ENCODE peak calls at places on chromosomes 12 and 14, in eight cellular contexts. V is upper lobe of left lung, R is brain microvascular endothelial cell, X is breast epithelium, H is endothelial cell of umbilical vein, D is neuronal stem cell, T is HCT116, W is ovary. J is an unnamed sample. For H3K36me3, the result is how much of the 10 kb centered on the place peaks cover.

GRCh38 chr12:106223485-106224391 is 24.1 kb downstream of the CKAP4 start:
- DNase-seq in D (peak), W (peak), V (no peak), T (peak), H (peak), X (peak), R (peak), J (peak)

GRCh38 chr14:36512585-36513003 is 7.4 kb downstream of the NKX2-1 start:
- DNase-seq in R (no peak), D (no peak), T (no peak), V (no peak), X (no peak), W (no peak), H (no peak), J (no peak)

GRCh38 chr12:51517316-51517715 is 73.7 kb upstream of the SCN8A start:
- DNase-seq in V (no peak), H (no peak), X (no peak), T (no peak), W (no peak), D (no peak), R (no peak), J (no peak)

GRCh38 chr12:4107436-4107878 is 166.1 kb upstream of the CCND2 start:
- DNase-seq in H (peak), V (no peak), R (peak), T (peak), W (no peak), D (no peak), X (no peak), J (peak)

GRCh38 chr12:87160848-87161601 is 868.2 kb downstream of the C12orf50 start:
- DNase-seq in T (no peak), W (no peak), V (no peak), X (no peak), D (no peak), R (no peak), H (no peak), J (no peak)

GRCh38 chr12:7061138-7061537 is 620 bp downstream of the C1S start:
- DNase-seq in H (no peak), W (no peak), R (no peak), X (no peak), D (no peak), T (no peak), V (no peak), J (no peak)

GRCh38 chr12:46452776-46453175 is 80.2 kb upstream of the SLC38A2 start:
- DNase-seq in X (no peak), V (no peak), W (no peak), H (no peak), D (no peak), T (no peak), R (no peak), J (no peak)

GRCh38 chr12:125312471-125312870 is 247.2 kb downstream of the AACS start:
- DNase-seq in W (no peak), T (no peak), H (no peak), V (no peak), D (no peak), R (no peak), X (no peak), J (no peak)

GRCh38 chr14:105154476-105154871 is 14.1 kb downstream of the JAG2 start:
- DNase-seq in W (no peak), T (no peak), D (no peak), X (no peak), H (no peak), V (peak), R (no peak), J (no peak)

GRCh38 chr14:64337901-64338615 is 43.9 kb upstream of the ESR2 start:
- DNase-seq in T (no peak), R (peak), H (peak), V (peak), W (no peak), X (no peak), D (peak), J (peak)

GRCh38 chr12:26156201-26156871 is 31.5 kb upstream of the BHLHE41 start:
- DNase-seq in R (no peak), T (no peak), H (no peak), D (no peak), V (no peak), W (no peak), X (no peak), J (no peak)

GRCh38 chr12:71756054-71756675 is 1.5 kb downstream of the RAB21 start:
- DNase-seq in R (no peak), V (no peak), T (no peak), D (no peak), X (no peak), H (peak), W (no peak), J (no peak)

GRCh38 chr14:87343641-87344040 is 649.3 kb downstream of the GALC start:
- DNase-seq in R (no peak), X (no peak), W (no peak), H (no peak), V (no peak), D (no peak), T (no peak), J (no peak)

GRCh38 chr14:49966971-49967630 is 74.2 kb downstream of the ARF6 start:
- DNase-seq in H (no peak), W (no peak), R (no peak), V (no peak), X (no peak), T (no peak), D (no peak), J (no peak)

GRCh38 chr12:128573907-128574306 is 249.9 kb downstream of the SLC15A4 start:
- DNase-seq in D (no peak), T (no peak), X (no peak), V (no peak), W (no peak), R (no peak), H (no peak), J (no peak)

GRCh38 chr12:31868980-31869379 is 90.2 kb upstream of the RESF1 start:
- DNase-seq in X (no peak), V (no peak), H (peak), R (no peak), T (no peak), W (peak), D (no peak), J (no peak)

GRCh38 chr12:27193106-27193505 is 51.0 kb upstream of the STK38L start:
- DNase-seq in W (no peak), V (no peak), T (no peak), R (no peak), H (no peak), X (no peak), D (no peak), J (no peak)

GRCh38 chr12:119036878-119037493 is 55.6 kb downstream of the SRRM4 start:
- DNase-seq in H (no peak), D (peak), W (no peak), X (no peak), T (no peak), V (no peak), R (peak), J (no peak)

GRCh38 chr14:51248041-51248987 is 8.3 kb downstream of the TMX1 start:
- DNase-seq in T (no peak), X (no peak), W (no peak), H (no peak), V (no peak), R (no peak), D (no peak), J (no peak)
- H3K36me3 ChIP-seq in T (under half), X (under half), W (under half), H (under half), V (under half), R (under half), D (under half), J (under half)

GRCh38 chr14:102964152-102964730 is 41.8 kb downstream of the AMN start:
- DNase-seq in H (no peak), W (no peak), V (peak), R (no peak), X (no peak), D (no peak), T (no peak), J (no peak)
- H3K36me3 ChIP-seq in H (under half), W (under half), V (half or more), R (half or more), X (under half), D (under half), T (under half), J (half or more)

DNA sequence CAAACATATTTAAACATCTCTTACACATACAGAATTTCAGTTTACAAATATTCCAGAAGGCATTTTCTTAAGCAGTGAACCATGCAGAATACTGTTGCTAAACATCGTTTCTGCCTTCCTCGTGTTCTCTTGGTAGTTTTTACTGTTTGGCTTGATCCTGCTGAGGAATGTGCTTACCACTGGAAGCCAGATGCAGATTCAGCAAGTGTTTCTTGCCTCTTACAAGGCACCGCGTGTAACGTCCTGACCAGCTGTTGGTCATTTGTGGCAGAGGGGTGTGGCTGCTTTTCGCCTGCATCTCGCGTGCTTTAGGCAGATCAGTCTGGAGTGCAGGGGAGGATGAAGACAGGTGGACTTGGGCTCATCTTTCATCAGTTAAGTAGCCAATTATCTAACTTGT is 12.4 kb downstream of the EIF2B1 start:
- DNase-seq in V (no peak), W (no peak), X (no peak), D (no peak), R (no peak), T (no peak), H (no peak), J (no peak)
- H3K36me3 ChIP-seq in V (half or more), W (under half), X (under half), D (under half), R (half or more), T (half or more), H (under half), J (half or more)

GRCh38 chr14:21090940-21091663 is 7.4 kb downstream of the ZNF219 start:
- DNase-seq in T (no peak), W (no peak), V (peak), H (no peak), D (no peak), X (no peak), R (no peak), J (no peak)
- H3K36me3 ChIP-seq in T (under half), W (under half), V (under half), H (under half), D (under half), X (under half), R (under half), J (half or more)

DNA sequence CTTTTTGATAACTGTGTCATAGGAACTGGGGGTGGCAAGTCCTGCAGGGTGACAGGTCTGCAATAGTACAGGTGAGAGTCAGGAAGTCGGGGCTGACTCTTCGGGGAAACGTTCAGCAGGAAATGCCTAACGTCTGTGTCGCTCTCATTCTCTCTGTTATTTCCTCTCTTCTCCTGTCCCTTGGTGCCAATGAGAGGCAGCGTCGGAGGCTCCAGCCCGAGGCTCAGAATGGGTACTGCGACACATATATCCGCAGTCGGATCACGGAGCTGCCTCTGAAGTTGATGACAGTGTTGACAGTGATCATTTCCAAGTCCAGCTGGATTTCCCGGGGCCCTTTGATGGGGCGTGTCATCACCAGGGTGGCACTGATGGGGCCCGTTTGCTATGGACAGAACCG is 2.7 kb upstream of the TC2N start:
- DNase-seq in T (no peak), X (no peak), D (no peak), R (no peak), W (no peak), V (no peak), H (no peak), J (no peak)
- H3K36me3 ChIP-seq in T (under half), X (under half), D (under half), R (under half), W (under half), V (under half), H (under half), J (under half)

DNA sequence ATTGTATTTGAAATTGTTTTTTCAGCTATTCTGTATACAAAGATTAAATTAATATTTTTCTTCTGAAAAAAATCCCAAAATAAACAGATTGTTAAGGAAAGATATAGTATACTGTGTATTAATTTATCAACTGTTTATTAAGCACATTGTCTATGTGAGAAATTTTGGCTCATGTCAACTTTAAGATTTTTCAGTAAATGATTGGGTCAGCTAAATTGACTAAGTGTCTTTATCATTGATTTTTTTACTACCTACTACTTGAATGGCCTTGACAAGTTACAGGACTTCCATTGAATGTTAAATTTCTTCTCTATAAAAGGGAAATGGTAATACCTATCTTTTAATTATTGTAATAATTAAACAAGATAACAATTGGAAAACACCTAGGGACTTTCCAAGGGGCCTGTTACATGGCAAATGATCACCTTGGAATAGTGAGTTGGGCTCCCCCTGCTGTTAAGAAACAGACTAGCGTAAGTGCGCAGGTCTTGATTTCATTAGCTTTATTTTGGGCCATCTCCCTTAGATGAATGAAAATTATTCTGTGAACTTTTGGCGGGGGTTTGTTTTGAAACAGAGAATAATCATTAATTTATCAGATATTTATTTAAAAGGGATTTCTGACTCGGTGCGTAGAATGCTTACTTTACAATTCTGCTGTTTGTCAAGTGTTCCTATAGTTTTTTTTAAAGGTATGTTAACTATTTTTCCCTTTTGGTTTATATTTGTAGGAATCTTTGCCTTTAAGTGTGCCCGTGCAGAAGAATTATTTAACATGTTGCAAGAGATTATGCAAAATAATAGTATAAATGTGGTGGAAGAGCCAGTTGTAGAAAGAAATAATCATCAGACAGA is 14.5 kb upstream of the CCT2 start:
- DNase-seq in V (no peak), H (peak), X (no peak), W (peak), D (peak), T (peak), R (peak), J (peak)
- H3K36me3 ChIP-seq in V (under half), H (under half), X (under half), W (under half), D (under half), T (under half), R (under half), J (under half)

DNA sequence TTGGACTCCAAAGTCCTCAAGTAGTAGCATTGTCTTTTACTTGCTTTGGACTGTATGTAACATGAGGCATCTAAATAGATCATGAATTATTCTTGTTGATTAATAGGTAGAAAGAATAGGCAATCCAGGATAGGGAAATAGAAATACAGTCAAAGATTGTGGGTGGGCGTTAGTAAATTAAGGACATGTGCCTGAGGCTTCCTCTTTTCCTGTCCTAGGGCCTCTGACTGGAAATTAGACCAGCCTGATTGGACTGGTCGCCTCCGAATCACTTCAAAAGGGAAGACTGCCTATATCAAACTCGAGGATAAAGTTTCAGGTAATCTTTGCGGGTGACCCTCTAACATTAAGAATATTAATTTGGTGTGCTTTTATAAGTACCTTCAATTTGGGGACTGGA is 7.6 kb downstream of the NECAP1 start:
- DNase-seq in V (no peak), R (no peak), T (no peak), H (no peak), W (no peak), D (no peak), X (no peak), J (no peak)
- H3K36me3 ChIP-seq in V (under half), R (under half), T (under half), H (under half), W (under half), D (under half), X (under half), J (half or more)

DNA sequence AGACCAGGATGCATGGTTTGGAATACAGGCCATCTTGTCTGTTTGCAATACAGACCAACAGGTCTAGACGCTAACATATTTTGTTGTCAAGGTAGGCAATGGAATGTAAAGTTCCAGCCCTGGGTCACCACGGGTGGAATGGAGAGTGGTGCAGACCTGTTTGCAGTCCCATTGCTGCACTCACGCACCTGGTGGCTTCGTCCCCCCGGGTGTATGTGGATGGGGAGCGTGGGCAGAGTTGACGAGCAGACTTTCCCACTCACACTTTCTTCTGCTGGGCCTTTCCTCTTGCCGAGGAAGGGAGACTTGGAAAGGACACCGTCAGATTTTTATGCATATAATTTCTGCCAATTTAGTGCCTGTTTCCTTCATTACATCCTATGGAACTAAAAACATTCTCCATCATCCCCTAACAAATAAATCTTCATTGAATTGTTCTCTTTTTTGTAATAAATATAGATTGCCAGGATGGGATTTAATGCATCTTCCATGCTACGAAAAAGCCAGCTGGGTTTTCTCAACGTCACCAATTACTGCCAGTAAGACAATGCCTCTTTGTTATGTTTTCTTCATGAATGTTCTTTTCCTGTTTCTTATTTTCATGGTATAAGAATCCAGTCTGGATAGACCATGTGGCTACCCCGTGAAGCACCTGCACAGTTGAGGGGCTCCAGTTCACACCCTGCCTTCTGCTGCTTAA is 15.2 kb downstream of the DCAF4 start:
- DNase-seq in W (no peak), R (no peak), D (no peak), H (no peak), V (no peak), X (no peak), T (no peak), J (no peak)
- H3K36me3 ChIP-seq in W (under half), R (under half), D (under half), H (under half), V (under half), X (under half), T (under half), J (half or more)

GRCh38 chr12:126915309-126915708 is 1351.7 kb upstream of the TMEM132C start:
- DNase-seq in T (no peak), D (no peak), H (no peak), R (no peak), V (no peak), X (no peak), W (no peak), J (no peak)

GRCh38 chr12:126910570-126910969 is 1356.4 kb upstream of the TMEM132C start:
- DNase-seq in X (no peak), W (no peak), R (no peak), V (no peak), H (no peak), T (no peak), D (no peak), J (no peak)

GRCh38 chr12:126912111-126912510 is 1354.9 kb upstream of the TMEM132C start:
- DNase-seq in D (no peak), T (no peak), H (no peak), R (no peak), V (no peak), W (no peak), X (no peak), J (no peak)

GRCh38 chr12:126908765-126909142 is 1358.2 kb upstream of the TMEM132C start:
- DNase-seq in D (no peak), X (no peak), V (no peak), W (no peak), R (no peak), T (no peak), H (no peak), J (no peak)

DNA sequence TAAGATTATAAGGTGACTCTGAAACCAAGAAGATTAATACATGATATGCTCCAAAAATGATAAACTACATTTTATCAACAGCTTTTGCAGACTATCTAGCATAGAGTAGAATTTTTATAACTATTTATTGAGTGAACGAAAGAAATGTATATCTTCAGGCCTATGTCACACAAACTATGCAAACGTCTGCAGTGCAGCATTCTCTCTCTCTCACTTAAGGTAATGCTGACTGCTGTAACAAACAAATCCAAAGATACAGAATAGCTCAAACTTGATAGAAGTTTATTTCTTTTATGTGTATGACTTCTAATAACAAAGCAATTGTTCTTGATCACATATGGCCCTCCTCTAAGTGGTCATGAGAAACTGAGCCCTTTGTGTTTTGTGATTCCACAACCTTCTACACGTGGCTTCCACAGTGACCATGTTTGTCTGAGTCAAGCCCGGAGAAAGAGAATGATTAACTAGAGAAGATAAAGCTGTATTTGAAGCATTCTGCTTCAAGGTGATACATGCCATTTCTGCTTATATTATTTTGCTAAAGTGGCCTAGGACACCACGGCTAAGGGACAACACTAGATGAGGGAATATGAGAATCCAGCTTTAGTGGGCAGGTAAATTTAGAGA is 1352.7 kb upstream of the TMEM132C start:
- DNase-seq in T (no peak), H (no peak), W (no peak), V (no peak), X (no peak), D (no peak), R (no peak), J (no peak)
- H3K36me3 ChIP-seq in T (under half), H (under half), W (under half), V (under half), X (under half), D (under half), R (under half), J (under half)

J was measured in tibial artery.